ENCODE peak calls at places on chromosome 11, in eight cellular contexts. K, Y, J, O, Q, I, U and E are unnamed samples.

GRCh38 chr11:19524171-19524671 is 188.4 kb upstream of the NAV2 start:
- DNase-seq in O (no peak), Y (no peak), K (no peak), J (no peak), U (no peak), I (no peak), Q (no peak), E (no peak)

GRCh38 chr11:66878554-66878953 is 21.7 kb downstream of the LRFN4 start:
- DNase-seq in I (no peak), J (no peak), O (no peak), Y (no peak), Q (no peak), U (no peak), K (no peak), E (no peak)

GRCh38 chr11:65646921-65647701 is 9.2 kb downstream of the SIPA1 start:
- DNase-seq in J (no peak), Y (no peak), Q (no peak), O (no peak), U (no peak), K (no peak), I (no peak), E (no peak)

GRCh38 chr11:75338516-75339218 is 12.8 kb downstream of the ARRB1 start:
- DNase-seq in O (no peak), J (no peak), Q (no peak), K (peak), Y (no peak), I (peak), U (no peak), E (no peak)

GRCh38 chr11:63502252-63502820 is 3.5 kb upstream of the LGALS12 start:
- DNase-seq in I (no peak), K (no peak), Y (no peak), Q (no peak), U (no peak), O (no peak), J (no peak), E (no peak)

GRCh38 chr11:80916180-80916811 is 1475.5 kb upstream of the TENM4 start:
- DNase-seq in U (no peak), O (no peak), J (no peak), Y (no peak), Q (no peak), I (no peak), K (no peak), E (no peak)

GRCh38 chr11:24373516-24373915 is 123.3 kb upstream of the LUZP2 start:
- DNase-seq in U (no peak), I (no peak), K (no peak), J (no peak), Q (no peak), O (no peak), Y (no peak), E (no peak)

GRCh38 chr11:16603890-16604783 is 134.3 kb upstream of the C11orf58 start:
- DNase-seq in O (peak), U (no peak), K (no peak), Q (no peak), Y (no peak), I (peak), J (no peak), E (no peak)

GRCh38 chr11:85530596-85530995 is 96.5 kb downstream of the DLG2 start:
- DNase-seq in Q (no peak), U (no peak), O (no peak), Y (no peak), J (no peak), I (no peak), K (no peak), E (no peak)

GRCh38 chr11:131592734-131593133 is 222.3 kb downstream of the NTM start:
- DNase-seq in K (no peak), O (no peak), J (no peak), I (no peak), Y (no peak), U (no peak), Q (no peak), E (no peak)

GRCh38 chr11:117836077-117836960 is 11.8 kb upstream of the FXYD2 start:
- DNase-seq in U (no peak), K (no peak), O (no peak), I (no peak), J (no peak), Y (no peak), Q (no peak), E (no peak)

GRCh38 chr11:3164540-3165151 is 464 bp downstream of the OSBPL5 start:
- DNase-seq in Q (no peak), O (no peak), Y (no peak), J (no peak), K (no peak), I (no peak), U (no peak), E (no peak)

GRCh38 chr11:10550503-10550902 is 9.5 kb upstream of the RNF141 start:
- DNase-seq in Y (no peak), K (no peak), J (no peak), I (peak), Q (no peak), O (no peak), U (no peak), E (no peak)

GRCh38 chr11:12556788-12557384 is 117.3 kb upstream of the TEAD1 start:
- DNase-seq in O (no peak), Y (no peak), K (no peak), U (no peak), Q (no peak), J (no peak), I (peak), E (no peak)

GRCh38 chr11:130160460-130161090 is 993 bp downstream of the ST14 start:
- DNase-seq in J (no peak), I (no peak), O (no peak), U (no peak), Y (no peak), K (no peak), Q (peak), E (no peak)

GRCh38 chr11:86559311-86559945 is 113.0 kb downstream of the ME3 start:
- DNase-seq in O (no peak), I (peak), K (no peak), J (no peak), Q (no peak), Y (no peak), U (no peak), E (no peak)

GRCh38 chr11:47278769-47279168 is 8.8 kb downstream of the MADD start:
- DNase-seq in I (no peak), K (no peak), O (no peak), Y (no peak), J (no peak), U (no peak), Q (no peak), E (no peak)

GRCh38 chr11:12474871-12475270 is 97.5 kb downstream of the PARVA start:
- DNase-seq in K (no peak), Y (no peak), U (no peak), I (no peak), J (no peak), O (no peak), Q (no peak), E (no peak)

GRCh38 chr11:134742228-134742612 is 330.2 kb upstream of the B3GAT1 start:
- DNase-seq in Q (no peak), J (no peak), U (no peak), K (no peak), Y (no peak), I (no peak), O (no peak), E (no peak)

GRCh38 chr11:20566591-20567434 is 32.6 kb upstream of the SLC6A5 start:
- DNase-seq in Q (no peak), I (no peak), K (no peak), J (no peak), Y (no peak), O (no peak), U (no peak), E (no peak)

GRCh38 chr11:19519912-19520641 is 192.6 kb upstream of the NAV2 start:
- DNase-seq in I (peak), Y (no peak), Q (no peak), K (no peak), J (no peak), U (no peak), O (no peak), E (no peak)

GRCh38 chr11:81253226-81253625 is 1480.4 kb downstream of the FAM181B start:
- DNase-seq in Q (no peak), Y (no peak), U (no peak), K (no peak), O (no peak), I (no peak), J (no peak), E (no peak)

GRCh38 chr11:94295534-94295933 is 8.8 kb upstream of the IZUMO1R start:
- DNase-seq in I (no peak), U (no peak), O (no peak), K (no peak), Y (no peak), Q (no peak), J (no peak), E (no peak)

GRCh38 chr11:7604331-7604973 is 68.8 kb downstream of the CYB5R2 start:
- DNase-seq in O (no peak), Y (no peak), J (no peak), K (no peak), Q (no peak), U (no peak), I (no peak), E (no peak)

GRCh38 chr11:83464181-83464580 is 178.0 kb upstream of the CCDC90B start:
- DNase-seq in I (no peak), Q (no peak), J (no peak), K (no peak), Y (no peak), O (no peak), U (no peak), E (no peak)

GRCh38 chr11:75717608-75718403 is at the start of gene MOGAT2:
- DNase-seq in J (no peak), I (no peak), O (no peak), Y (no peak), K (no peak), Q (no peak), U (no peak), E (no peak)